ENCODE peak calls at places on chromosomes 16 and 17, in five cellular contexts. I is GM12878, V is HepG2, W is HEK293T, J is H1. S is an unnamed sample.

GRCh38 chr17:19339341-19339815 is 23.1 kb downstream of the B9D1 start:
- DNase-seq in I (no peak), J (no peak), W (no peak), V (no peak), S (no peak)

GRCh38 chr17:3914319-3914685 is 2.0 kb downstream of the P2RX1 start:
- DNase-seq in I (peak), V (no peak), W (no peak), J (no peak), S (no peak)

GRCh38 chr17:49630113-49630900 is 47.6 kb downstream of the SPOP start:
- DNase-seq in I (no peak), V (no peak), W (no peak), J (no peak), S (no peak)

GRCh38 chr16:85800321-85800669 is 800 bp downstream of the COX4I1 start:
- DNase-seq in W (peak), J (no peak), I (no peak), V (peak), S (no peak)

GRCh38 chr17:71019699-71020098 is 850.4 kb downstream of the KCNJ2 start:
- DNase-seq in V (no peak), I (no peak), J (no peak), W (no peak), S (no peak)

GRCh38 chr16:72198641-72199250 is 26.8 kb upstream of the PMFBP1 start:
- DNase-seq in I (no peak), J (no peak), W (no peak), V (no peak), S (no peak)

GRCh38 chr17:65191805-65192740 is 54.9 kb downstream of the RGS9 start:
- DNase-seq in V (peak), J (no peak), I (no peak), W (no peak), S (no peak)

GRCh38 chr16:19284207-19284606 is 1.3 kb upstream of the CLEC19A start:
- DNase-seq in W (no peak), I (no peak), J (no peak), V (no peak), S (no peak)

GRCh38 chr16:19294156-19294649 is 8.7 kb downstream of the CLEC19A start:
- DNase-seq in V (no peak), J (no peak), I (peak), W (no peak), S (no peak)

GRCh38 chr16:72172105-72173034 is at the start of gene PMFBP1:
- DNase-seq in W (no peak), V (peak), I (peak), J (no peak), S (no peak)

GRCh38 chr17:491086-492014 is 138.7 kb upstream of the RPH3AL start:
- DNase-seq in I (no peak), W (peak), J (no peak), V (peak), S (no peak)

GRCh38 chr17:2081564-2081963 is 26.7 kb downstream of the HIC1 start:
- DNase-seq in J (no peak), I (no peak), V (no peak), W (no peak), S (no peak)

GRCh38 chr16:52123842-52124241 is 423.1 kb downstream of the TOX3 start:
- DNase-seq in W (no peak), V (no peak), I (no peak), J (no peak), S (no peak)

GRCh38 chr16:2824626-2825025 is 5.5 kb upstream of the ZG16B start:
- DNase-seq in J (no peak), I (no peak), W (no peak), V (no peak), S (no peak)

GRCh38 chr17:59439711-59440110 is 108.3 kb downstream of the YPEL2 start:
- DNase-seq in W (no peak), J (no peak), V (no peak), I (no peak), S (no peak)

GRCh38 chr16:84024854-84025253 is 17.7 kb downstream of the SLC38A8 start:
- DNase-seq in I (no peak), W (no peak), J (no peak), V (no peak), S (no peak)

DNA sequence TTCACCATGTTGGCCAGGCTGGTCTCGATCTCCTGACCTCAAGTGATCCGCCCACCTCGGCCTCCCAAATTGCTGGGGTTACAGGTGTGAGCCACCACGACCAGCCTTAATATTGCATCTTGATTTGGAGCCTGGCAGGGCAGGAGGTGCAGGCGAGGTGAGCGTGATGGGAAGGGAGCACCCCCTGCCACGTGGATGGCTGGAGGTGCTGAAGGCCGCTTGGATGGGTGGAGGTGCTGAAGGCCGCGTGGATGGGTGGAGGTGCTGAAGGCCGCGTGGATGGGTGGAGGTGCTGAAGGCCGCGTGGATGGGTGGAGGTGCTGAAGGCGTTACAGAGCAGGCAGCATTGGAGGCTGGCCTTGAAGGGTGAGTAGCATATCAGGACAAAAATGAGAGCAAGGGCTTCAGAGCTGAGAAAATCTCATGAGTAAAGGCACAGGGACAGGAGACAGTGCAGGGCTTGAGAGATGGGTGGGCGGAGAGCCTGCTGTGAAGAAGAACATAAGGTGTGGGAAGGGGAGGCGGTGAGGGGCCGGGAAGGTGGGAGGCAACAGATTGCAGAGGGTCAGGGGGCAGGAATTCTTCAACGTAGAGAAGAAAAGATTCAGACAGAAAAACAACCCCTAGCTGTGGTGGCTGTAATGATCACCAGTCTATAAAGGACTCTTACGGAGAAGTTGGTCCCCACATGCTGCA is 101.8 kb upstream of the SEC14L1 start:
- DNase-seq in J (no peak), V (no peak), I (no peak), W (no peak), S (no peak)
- TF ChIP-seq SUZ12 in J (no peak), V (no peak), I (no peak), W (no peak), S (no peak)

GRCh38 chr17:47278561-47278960 is 24.9 kb downstream of the ITGB3 start:
- DNase-seq in I (no peak), J (no peak), V (no peak), W (no peak), S (no peak)

GRCh38 chr17:47276868-47277267 is 23.2 kb downstream of the ITGB3 start:
- DNase-seq in I (no peak), J (no peak), W (peak), V (peak), S (no peak)

GRCh38 chr17:47276444-47276843 is 22.8 kb downstream of the ITGB3 start:
- DNase-seq in W (no peak), I (no peak), J (no peak), V (no peak), S (no peak)

GRCh38 chr17:47279062-47279801 is 25.6 kb downstream of the ITGB3 start:
- DNase-seq in W (no peak), J (no peak), V (no peak), I (peak), S (no peak)

DNA sequence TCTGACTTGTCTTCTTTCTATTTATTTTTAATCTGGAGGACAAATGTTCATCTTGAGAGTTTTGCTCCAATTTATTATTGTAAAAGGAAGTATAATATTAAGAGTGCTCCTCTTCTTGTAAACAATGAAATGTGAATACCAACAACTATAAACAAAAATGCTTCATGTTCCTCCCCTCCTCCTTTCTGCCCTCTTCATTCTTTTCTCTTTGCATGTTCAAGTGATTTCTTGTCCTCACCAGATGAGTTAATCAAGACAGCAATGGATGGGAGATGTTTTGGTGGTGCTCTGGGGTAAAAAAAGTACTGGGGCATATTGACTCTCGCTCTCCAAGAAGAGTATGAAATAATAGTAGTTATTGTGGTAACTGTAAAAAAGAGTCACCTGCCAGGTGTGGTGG is 24.3 kb downstream of the ITGB3 start:
- DNase-seq in W (no peak), V (no peak), I (no peak), J (no peak), S (no peak)
- TF ChIP-seq SUZ12 in W (no peak), V (no peak), I (no peak), J (no peak), S (no peak)

DNA sequence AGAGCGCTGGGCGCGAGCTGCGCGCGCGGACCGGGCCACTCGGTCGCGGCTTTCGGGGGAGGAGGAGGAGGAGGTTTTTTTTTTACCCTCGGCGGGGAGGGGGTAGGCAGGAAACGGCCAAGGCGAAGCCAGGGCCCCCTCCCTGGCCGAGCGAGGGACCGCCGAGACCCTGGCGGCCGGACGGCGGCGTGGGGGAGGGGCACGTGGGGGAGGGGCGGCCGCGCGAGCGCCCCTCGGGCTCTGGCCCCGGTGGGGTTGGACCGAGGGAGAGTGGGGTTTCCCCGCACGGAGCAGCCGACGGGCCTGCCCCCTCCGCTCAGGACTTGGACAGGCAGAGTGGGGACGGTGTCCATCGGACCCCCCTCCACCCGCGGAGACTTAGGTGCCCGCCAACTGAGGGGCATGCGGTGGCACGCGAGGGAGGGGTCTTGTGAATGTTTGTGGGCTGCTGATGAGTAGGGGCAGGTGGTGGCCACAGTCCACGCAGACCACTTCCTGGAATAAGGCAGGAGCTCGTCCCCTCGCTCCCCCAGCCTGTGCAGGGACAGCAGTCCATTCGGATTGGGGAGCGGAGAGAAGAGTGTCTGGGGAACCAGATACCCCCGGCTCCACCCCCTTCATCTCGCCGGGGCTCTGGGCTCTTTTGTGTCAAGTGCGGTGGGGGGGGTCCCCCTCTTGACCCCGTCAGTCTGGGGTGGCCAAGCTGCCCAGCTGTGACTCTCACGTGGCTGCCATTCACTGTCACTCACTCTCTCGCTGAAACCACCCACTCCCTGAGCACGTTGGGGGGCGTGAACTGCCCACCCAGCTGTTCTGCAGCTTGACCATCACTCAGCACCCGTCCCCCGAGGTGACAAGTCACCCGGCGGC is 3.0 kb upstream of the CHD3 start:
- DNase-seq in I (no peak), J (no peak), V (no peak), W (peak), S (no peak)
- TF ChIP-seq SUZ12 in I (no peak), J (peak), V (no peak), W (no peak), S (no peak)

GRCh38 chr16:3999479-3999868 is 116.8 kb downstream of the ADCY9 start:
- DNase-seq in J (no peak), V (no peak), I (no peak), W (peak), S (peak)
- TF ChIP-seq SUZ12 in J (no peak), V (no peak), I (no peak), W (no peak), S (no peak)

DNA sequence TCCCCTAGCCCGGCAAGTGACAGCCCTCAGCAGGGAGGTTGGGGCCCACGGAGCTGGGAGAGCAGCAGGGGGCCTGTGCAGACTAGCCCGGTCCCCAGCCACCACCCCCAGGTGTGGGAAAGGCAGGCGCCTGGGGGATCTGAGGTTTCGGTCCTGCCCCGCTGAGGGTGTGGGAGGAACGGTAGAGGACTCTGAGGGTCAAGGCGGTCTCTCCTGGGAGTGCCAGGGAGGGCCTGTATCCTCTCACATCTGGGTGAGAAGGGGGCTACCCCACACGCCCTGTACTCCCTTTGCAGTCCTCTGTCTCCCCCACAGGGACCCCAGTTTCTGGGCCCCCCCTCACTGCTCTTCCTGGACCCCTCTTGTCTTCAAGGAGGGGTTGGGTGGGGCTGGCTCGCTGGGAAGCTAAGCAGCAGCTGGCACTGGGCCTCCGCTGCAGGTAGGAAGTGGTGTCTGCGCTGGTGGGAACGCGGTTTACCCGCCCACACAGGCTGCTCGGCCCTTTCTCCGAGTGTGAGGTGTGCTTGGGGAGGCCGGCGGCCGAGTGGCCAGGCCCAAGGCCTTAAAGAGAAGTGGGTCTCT is 15.4 kb downstream of the CD7 start:
- DNase-seq in W (no peak), V (no peak), I (peak), J (no peak), S (no peak)
- TF ChIP-seq SUZ12 in W (no peak), V (no peak), I (no peak), J (no peak), S (no peak)

S was measured in NT2/D1.